ENCODE peak calls at places on chromosomes 16 and 17, in four cellular contexts. M, U, Y and T are unnamed samples.

GRCh38 chr17:29079887-29080286 is 36.9 kb downstream of the PIPOX start:
- DNase-seq in M (no peak), Y (no peak), U (no peak), T (no peak)

GRCh38 chr17:58415371-58416055 is 1.8 kb downstream of the RNF43 start:
- DNase-seq in M (no peak), Y (no peak), U (no peak), T (no peak)

GRCh38 chr17:76855105-76855504 is 13.1 kb upstream of the MGAT5B start:
- DNase-seq in M (no peak), U (no peak), Y (no peak), T (no peak)

GRCh38 chr16:7236824-7237410 is 95.7 kb upstream of the RBFOX1 start:
- DNase-seq in U (no peak), Y (no peak), M (no peak), T (no peak)

GRCh38 chr17:45388604-45389325 is 43.9 kb downstream of the ARHGAP27 start:
- DNase-seq in M (no peak), U (peak), Y (no peak), T (no peak)

GRCh38 chr16:10465821-10466220 is 80.0 kb downstream of the ATF7IP2 start:
- DNase-seq in M (no peak), U (peak), Y (no peak), T (no peak)

GRCh38 chr17:1999557-2000251 is 25.4 kb downstream of the RTN4RL1 start:
- DNase-seq in M (no peak), Y (peak), U (no peak), T (no peak)

GRCh38 chr17:38735161-38735997 is 5.2 kb downstream of the CISD3 start:
- DNase-seq in U (no peak), Y (no peak), M (peak), T (no peak)

GRCh38 chr17:41959336-41960095 is 7.1 kb upstream of the CNP start:
- DNase-seq in Y (no peak), M (no peak), U (peak), T (no peak)

GRCh38 chr17:30567231-30568116 is 90.3 kb downstream of the GOSR1 start:
- DNase-seq in M (no peak), U (no peak), Y (no peak), T (no peak)

GRCh38 chr16:89152831-89153700 is 18.5 kb upstream of the CDH15 start:
- DNase-seq in U (no peak), M (no peak), Y (no peak), T (no peak)